ENCODE peak calls at places on chromosome 1, in nine cellular contexts. I, W, E, P, H, O, K, U and R are unnamed samples.

GRCh38 chr1:25609921-25610320 is 6.7 kb upstream of the MAN1C1 start:
- DNase-seq in I (no peak), W (no peak), E (no peak), P (no peak), H (no peak), O (no peak), K (no peak), U (peak; percentile 66), R (no peak)

GRCh38 chr1:201309420-201309819 is 26.1 kb downstream of the PKP1 start:
- DNase-seq in I (no peak), W (no peak), E (peak; percentile 39), P (no peak), H (no peak), O (peak; percentile 78), K (no peak), U (peak; percentile 82), R (peak; percentile 67)

GRCh38 chr1:159851386-159851785 is 11.1 kb downstream of the VSIG8 start:
- DNase-seq in I (no peak), W (no peak), E (no peak), P (no peak), H (no peak), O (no peak), K (no peak), U (peak; percentile 52), R (no peak)

GRCh38 chr1:156154317-156154749 is 948 bp downstream of the SEMA4A start:
- DNase-seq in I (no peak), W (no peak), E (no peak), P (no peak), H (no peak), O (no peak), K (no peak), U (no peak), R (peak; percentile 69)

GRCh38 chr1:204503122-204503912 is 8.7 kb upstream of the PIK3C2B start:
- DNase-seq in I (no peak), W (no peak), E (peak; percentile 69), P (no peak), H (no peak), O (peak; percentile 70), K (peak; percentile 50), U (peak; percentile 87), R (no peak)

GRCh38 chr1:156796340-156797097 is 20.1 kb downstream of the SH2D2A start:
- DNase-seq in I (no peak), W (no peak), E (no peak), P (no peak), H (no peak), O (no peak), K (no peak), U (no peak), R (no peak)

GRCh38 chr1:151371744-151372410 is 628 bp downstream of the SELENBP1 start:
- DNase-seq in I (no peak), W (no peak), E (no peak), P (peak; percentile 78), H (peak; percentile 85), O (peak; percentile 49), K (no peak), U (no peak), R (peak; percentile 42)

GRCh38 chr1:169184812-169185211 is 78.3 kb downstream of the ATP1B1 start:
- DNase-seq in I (no peak), W (no peak), E (no peak), P (no peak), H (no peak), O (no peak), K (no peak), U (peak; percentile 48), R (no peak)

GRCh38 chr1:21636029-21636428 is 33.1 kb downstream of the RAP1GAP start:
- DNase-seq in I (no peak), W (no peak), E (no peak), P (no peak), H (no peak), O (no peak), K (no peak), U (no peak), R (no peak)

GRCh38 chr1:21635138-21635535 is 34.0 kb downstream of the RAP1GAP start:
- DNase-seq in I (no peak), W (no peak), E (no peak), P (no peak), H (no peak), O (no peak), K (no peak), U (no peak), R (no peak)

GRCh38 chr1:21638531-21639341 is 30.4 kb downstream of the RAP1GAP start:
- DNase-seq in I (no peak), W (no peak), E (peak; percentile 79), P (no peak), H (peak; percentile 90), O (no peak), K (no peak), U (no peak), R (peak; percentile 82)

GRCh38 chr1:21639594-21640041 is 29.5 kb downstream of the RAP1GAP start:
- DNase-seq in I (no peak), W (no peak), E (no peak), P (no peak), H (peak; percentile 82), O (no peak), K (no peak), U (no peak), R (no peak)

GRCh38 chr1:21637514-21637913 is 31.6 kb downstream of the RAP1GAP start:
- DNase-seq in I (no peak), W (no peak), E (no peak), P (no peak), H (no peak), O (no peak), K (no peak), U (no peak), R (no peak)
- H3K27me3 ChIP-seq in I (no peaks in the 10 kb centered on the region), W (no peaks in the 10 kb centered on the region), E (no peaks in the 10 kb centered on the region), P (no peaks in the 10 kb centered on the region), H (no peaks in the 10 kb centered on the region), O (peaks cover 34% of the 10 kb centered on the region), K (peaks cover 33% of the 10 kb centered on the region), U (no peaks in the 10 kb centered on the region), R (no peaks in the 10 kb centered on the region)

GRCh38 chr1:236543065-236543669 is 19.4 kb downstream of the LGALS8 start:
- DNase-seq in I (no peak), W (no peak), E (no peak), P (no peak), H (no peak), O (peak; percentile 44), K (no peak), U (peak; percentile 56), R (no peak)
- TF ChIP-seq CTCF in I (no peak), W (no peak), E (peak; percentile 13), P (no peak), H (no peak), O (no peak), K (no peak), U (peak; percentile 27), R (no peak)

GRCh38 chr1:47178665-47179022 is 11.2 kb downstream of the PDZK1IP1 start:
- DNase-seq in I (no peak), W (peak; percentile 40), E (no peak), P (no peak), H (no peak), O (no peak), K (no peak), U (no peak), R (no peak)

GRCh38 chr1:47174621-47175020 is 15.2 kb downstream of the PDZK1IP1 start:
- DNase-seq in I (no peak), W (peak; percentile 41), E (no peak), P (no peak), H (peak; percentile 47), O (no peak), K (no peak), U (no peak), R (no peak)

GRCh38 chr1:47175227-47175934 is 14.5 kb downstream of the PDZK1IP1 start:
- DNase-seq in I (peak; percentile 25), W (peak; percentile 53), E (peak; percentile 56), P (no peak), H (no peak), O (peak; percentile 50), K (peak; percentile 21), U (peak; percentile 81), R (peak; percentile 59)

GRCh38 chr1:47178020-47178419 is 11.8 kb downstream of the PDZK1IP1 start:
- DNase-seq in I (no peak), W (peak; percentile 34), E (no peak), P (no peak), H (no peak), O (no peak), K (no peak), U (no peak), R (no peak)

DNA sequence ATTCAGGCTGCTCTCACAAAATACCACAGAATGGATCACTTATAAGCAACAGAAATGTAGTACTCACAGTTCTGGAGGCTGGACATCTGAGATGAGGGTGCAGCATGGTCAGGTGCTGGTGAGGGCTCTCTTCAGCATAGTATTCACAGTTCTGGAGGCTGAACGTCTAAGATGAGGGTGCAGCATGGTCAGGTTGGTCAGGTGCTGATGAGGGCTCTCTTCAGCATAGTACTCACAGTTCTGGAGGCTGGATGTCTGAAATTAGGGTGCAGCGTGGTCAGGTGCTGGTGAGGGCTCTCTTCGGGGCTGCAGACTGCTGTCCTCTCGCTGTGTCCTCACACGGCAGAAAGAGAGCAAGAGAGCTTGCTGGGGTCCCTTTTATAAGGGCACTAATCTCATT is 17.1 kb downstream of the PDZK1IP1 start:
- DNase-seq in I (no peak), W (no peak), E (no peak), P (no peak), H (no peak), O (no peak), K (no peak), U (no peak), R (no peak)
- H3K27ac ChIP-seq in I (no peak overlapping the region), W (no peak overlapping the region), E (no peak overlapping the region), P (no peak overlapping the region), H (no peak overlapping the region), O (no peak overlapping the region), K (no peak overlapping the region), U (no peak overlapping the region), R (no peak overlapping the region)

GRCh38 chr1:209717818-209718217 is 13.2 kb downstream of the HSD11B1 start:
- DNase-seq in I (no peak), W (no peak), E (no peak), P (no peak), H (no peak), O (no peak), K (no peak), U (no peak), R (no peak)

GRCh38 chr1:209710837-209711236 is 6.2 kb downstream of the HSD11B1 start:
- DNase-seq in I (no peak), W (no peak), E (no peak), P (no peak), H (no peak), O (no peak), K (no peak), U (no peak), R (no peak)

GRCh38 chr1:209715314-209715713 is 10.7 kb downstream of the HSD11B1 start:
- DNase-seq in I (no peak), W (no peak), E (no peak), P (no peak), H (no peak), O (no peak), K (no peak), U (no peak), R (no peak)

GRCh38 chr1:209710098-209710497 is 5.5 kb downstream of the HSD11B1 start:
- DNase-seq in I (no peak), W (no peak), E (no peak), P (no peak), H (no peak), O (no peak), K (no peak), U (no peak), R (no peak)

DNA sequence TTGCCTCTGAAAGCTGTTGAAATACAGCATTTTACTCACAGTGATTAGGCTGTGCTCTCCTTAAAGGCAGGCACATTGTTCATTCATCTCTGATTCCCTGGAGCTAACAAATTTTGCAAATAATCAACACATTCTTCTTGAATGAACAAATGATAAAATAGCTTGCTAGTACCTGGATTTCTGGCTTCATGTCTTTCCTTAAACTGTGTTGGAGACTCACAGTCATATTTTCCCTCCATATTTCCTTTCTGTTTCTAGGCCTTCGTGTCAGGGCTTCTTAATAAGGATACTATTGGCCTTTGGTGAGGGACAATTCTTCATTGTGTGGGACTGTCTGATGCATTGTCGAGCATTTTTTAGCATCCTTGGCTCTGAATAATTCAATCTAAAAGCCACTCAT is 9.7 kb downstream of the HSD11B1 start:
- DNase-seq in I (no peak), W (no peak), E (no peak), P (no peak), H (no peak), O (no peak), K (no peak), U (no peak), R (no peak)
- H3K27me3 ChIP-seq in I (no peaks in the 10 kb centered on the region), W (no peaks in the 10 kb centered on the region), E (peaks cover 7% of the 10 kb centered on the region), P (no peaks in the 10 kb centered on the region), H (no peaks in the 10 kb centered on the region), O (no peaks in the 10 kb centered on the region), K (no peaks in the 10 kb centered on the region), U (no peaks in the 10 kb centered on the region), R (no peaks in the 10 kb centered on the region)